ENCODE peak calls at places on chromosomes 12 and 14, in nine cellular contexts. N is stomach, Z is foreskin melanocyte, J is dorsolateral prefrontal cortex, G is M059J, D is EL, Y is IMR-90, R is DMS153, S is activated T-helper 1 cell treated with Interleukin-2 at 50 U/mL for 16 hours. P is an unnamed sample.

GRCh38 chr14:34426313-34427295 is 35.4 kb downstream of the SPTSSA start:
- DNase-seq in N (peak), Z (no peak), J (no peak), G (no peak), D (no peak), Y (no peak), R (no peak), S (no peak), P (no peak)

GRCh38 chr14:32136027-32136825 is 59.1 kb downstream of the ARHGAP5 start:
- DNase-seq in N (no peak), Z (no peak), J (no peak), G (no peak), D (no peak), Y (no peak), R (no peak), S (no peak), P (no peak)

GRCh38 chr12:87136330-87136976 is 880.3 kb upstream of the MGAT4C start:
- DNase-seq in N (no peak), Z (no peak), J (no peak), G (peak), D (no peak), Y (peak), R (no peak), S (no peak), P (no peak)

GRCh38 chr12:95834572-95834971 is 24.2 kb upstream of the SNRPF start:
- DNase-seq in N (no peak), Z (no peak), J (no peak), G (no peak), D (no peak), Y (no peak), R (no peak), S (no peak), P (no peak)

GRCh38 chr14:55540847-55541773 is 38.9 kb upstream of the KTN1 start:
- DNase-seq in N (no peak), Z (no peak), J (no peak), G (peak), D (no peak), Y (peak), R (no peak), S (no peak), P (no peak)

GRCh38 chr12:6181166-6181565 is 19.0 kb upstream of the CD9 start:
- DNase-seq in N (no peak), Z (no peak), J (no peak), G (no peak), D (no peak), Y (no peak), R (no peak), S (no peak), P (no peak)

GRCh38 chr14:56339855-56340701 is 221.9 kb downstream of the PELI2 start:
- DNase-seq in N (peak), Z (peak), J (peak), G (peak), D (peak), Y (peak), R (peak), S (peak), P (peak)

GRCh38 chr12:48882325-48882687 is 16.6 kb upstream of the RND1 start:
- DNase-seq in N (peak), Z (no peak), J (no peak), G (no peak), D (peak), Y (peak), R (no peak), S (no peak), P (no peak)

GRCh38 chr12:51082561-51083139 is 746 bp downstream of the CSRNP2 start:
- DNase-seq in N (no peak), Z (peak), J (no peak), G (peak), D (peak), Y (peak), R (peak), S (no peak), P (no peak)

GRCh38 chr12:52452101-52452500 is at the start of gene KRT6B:
- DNase-seq in N (no peak), Z (peak), J (no peak), G (no peak), D (no peak), Y (no peak), R (no peak), S (no peak), P (no peak)

GRCh38 chr12:89863968-89864367 is 155.3 kb upstream of the ATP2B1 start:
- DNase-seq in N (no peak), Z (no peak), J (no peak), G (peak), D (no peak), Y (no peak), R (peak), S (no peak), P (no peak)

P was measured in NCI-H2107.